ENCODE peak calls at places on chromosomes 7 and 10, in eight cellular contexts. W, R, M, Z, L, C, Q and Y are unnamed samples.
A peak's percentile ranks its signal among the peaks of the same experiment; 100 is the strongest.

GRCh38 chr7:87961754-87962153 is 27.7 kb downstream of the ADAM22 start:
- DNase-seq in W (no peak), R (no peak), M (no peak), Z (no peak), L (no peak), C (no peak), Q (no peak), Y (no peak)

GRCh38 chr7:139718859-139719258 is 58.9 kb downstream of the HIPK2 start:
- DNase-seq in W (no peak), R (no peak), M (peak; percentile 24), Z (no peak), L (no peak), C (no peak), Q (no peak), Y (no peak)

GRCh38 chr7:95476072-95476845 is 9.5 kb upstream of the ASB4 start:
- DNase-seq in W (no peak), R (no peak), M (no peak), Z (no peak), L (no peak), C (no peak), Q (no peak), Y (no peak)

GRCh38 chr10:119090968-119091367 is 10.4 kb upstream of the EIF3A start:
- DNase-seq in W (no peak), R (no peak), M (no peak), Z (peak; percentile 52), L (peak; percentile 38), C (peak; percentile 78), Q (no peak), Y (no peak)

GRCh38 chr10:71455035-71455434 is 58.3 kb downstream of the CDH23 start:
- DNase-seq in W (no peak), R (no peak), M (no peak), Z (no peak), L (no peak), C (no peak), Q (no peak), Y (no peak)

GRCh38 chr7:12518920-12519681 is 51.4 kb upstream of the SCIN start:
- DNase-seq in W (no peak), R (no peak), M (peak; percentile 29), Z (no peak), L (no peak), C (peak; percentile 5), Q (no peak), Y (no peak)

GRCh38 chr7:157692156-157693011 is 355.6 kb downstream of the DNAJB6 start:
- DNase-seq in W (no peak), R (no peak), M (no peak), Z (no peak), L (no peak), C (no peak), Q (no peak), Y (no peak)

GRCh38 chr10:125337510-125337909 is 177.1 kb upstream of the CTBP2 start:
- DNase-seq in W (no peak), R (no peak), M (no peak), Z (no peak), L (no peak), C (no peak), Q (no peak), Y (no peak)

GRCh38 chr7:112630565-112630964 is 149.8 kb downstream of the LSMEM1 start:
- DNase-seq in W (no peak), R (no peak), M (no peak), Z (no peak), L (no peak), C (no peak), Q (no peak), Y (no peak)